ENCODE peak calls at places on chromosome 10, in six cellular contexts. L, A, K, H, E and V are unnamed samples.

GRCh38 chr10:77970869-77971803 is 44.6 kb upstream of the DLG5 start:
- DNase-seq in L (peak; percentile 94), A (no peak), K (no peak), H (peak; percentile 92), E (no peak), V (no peak)

GRCh38 chr10:84548869-84549268 is 220.5 kb downstream of the CCSER2 start:
- DNase-seq in L (no peak), A (no peak), K (no peak), H (no peak), E (no peak), V (no peak)

GRCh38 chr10:103192451-103193106 is 493 bp downstream of the NT5C2 start:
- DNase-seq in L (peak; percentile 83), A (no peak), K (peak; percentile 83), H (peak; percentile 72), E (peak; percentile 19), V (peak; percentile 94)

GRCh38 chr10:63273575-63273974 is 140.4 kb downstream of the NRBF2 start:
- DNase-seq in L (peak; percentile 25), A (no peak), K (no peak), H (no peak), E (no peak), V (no peak)

GRCh38 chr10:29136401-29136800 is 152.5 kb upstream of the LYZL1 start:
- DNase-seq in L (no peak), A (no peak), K (no peak), H (no peak), E (no peak), V (no peak)

GRCh38 chr10:52332815-52333214 is 18.7 kb downstream of the DKK1 start:
- DNase-seq in L (no peak), A (no peak), K (no peak), H (no peak), E (no peak), V (no peak)

GRCh38 chr10:132448248-132448731 is 51.3 kb downstream of the PWWP2B start:
- DNase-seq in L (peak; percentile 39), A (no peak), K (peak; percentile 75), H (no peak), E (peak; percentile 50), V (no peak)

GRCh38 chr10:75367098-75367497 is 34.5 kb downstream of the ZNF503 start:
- DNase-seq in L (no peak), A (no peak), K (no peak), H (no peak), E (no peak), V (no peak)

GRCh38 chr10:132395704-132396494 is 1.1 kb upstream of the PWWP2B start:
- DNase-seq in L (peak; percentile 39), A (no peak), K (no peak), H (peak; percentile 62), E (no peak), V (peak; percentile 88)

GRCh38 chr10:84196083-84196482 is 1.7 kb downstream of the CDHR1 start:
- DNase-seq in L (no peak), A (peak; percentile 11), K (no peak), H (peak; percentile 3), E (no peak), V (no peak)

GRCh38 chr10:11515596-11516418 is 95.6 kb downstream of the USP6NL start:
- DNase-seq in L (peak; percentile 38), A (peak; percentile 39), K (peak; percentile 71), H (peak; percentile 68), E (peak; percentile 39), V (no peak)

GRCh38 chr10:11176746-11177145 is 159.1 kb downstream of the CELF2 start:
- DNase-seq in L (no peak), A (no peak), K (peak; percentile 78), H (no peak), E (no peak), V (no peak)

GRCh38 chr10:78382047-78382446 is 348.4 kb downstream of the RPS24 start:
- DNase-seq in L (no peak), A (no peak), K (no peak), H (no peak), E (no peak), V (no peak)

GRCh38 chr10:14022954-14023353 is 307.8 kb downstream of the FRMD4A start:
- DNase-seq in L (peak; percentile 42), A (no peak), K (no peak), H (no peak), E (no peak), V (no peak)

GRCh38 chr10:47350671-47351640 is 2.8 kb downstream of the RBP3 start:
- DNase-seq in L (no peak), A (no peak), K (peak; percentile 54), H (no peak), E (no peak), V (peak; percentile 64)

GRCh38 chr10:98676895-98677294 is 230.2 kb upstream of the HPS1 start:
- DNase-seq in L (no peak), A (no peak), K (no peak), H (no peak), E (no peak), V (no peak)

GRCh38 chr10:84549368-84549767 is 221.0 kb downstream of the CCSER2 start:
- DNase-seq in L (no peak), A (no peak), K (no peak), H (no peak), E (no peak), V (no peak)

GRCh38 chr10:60646966-60647796 is 131.1 kb upstream of the CDK1 start:
- DNase-seq in L (peak; percentile 60), A (no peak), K (no peak), H (peak; percentile 46), E (peak; percentile 32), V (no peak)

GRCh38 chr10:131314148-131314547 is 2.6 kb upstream of the TCERG1L start:
- DNase-seq in L (no peak), A (no peak), K (no peak), H (no peak), E (no peak), V (no peak)

GRCh38 chr10:107022600-107023354 is 141.7 kb downstream of the SORCS1 start:
- DNase-seq in L (no peak), A (no peak), K (no peak), H (no peak), E (no peak), V (no peak)

GRCh38 chr10:110067960-110068770 is 60.4 kb downstream of the ADD3 start:
- DNase-seq in L (peak; percentile 16), A (no peak), K (peak; percentile 76), H (peak; percentile 44), E (no peak), V (no peak)

GRCh38 chr10:67883710-67884312 is 645 bp upstream of the SIRT1 start:
- DNase-seq in L (no peak), A (no peak), K (no peak), H (no peak), E (no peak), V (no peak)

GRCh38 chr10:12720217-12720981 is 281.1 kb downstream of the CCDC3 start:
- DNase-seq in L (peak; percentile 95), A (no peak), K (no peak), H (peak; percentile 76), E (peak; percentile 67), V (no peak)

GRCh38 chr10:114751856-114752255 is 69.7 kb upstream of the FHIP2A start:
- DNase-seq in L (peak; percentile 86), A (no peak), K (no peak), H (no peak), E (no peak), V (no peak)

GRCh38 chr10:131806146-131806545 is 94.7 kb upstream of the PPP2R2D start:
- DNase-seq in L (no peak), A (no peak), K (no peak), H (no peak), E (no peak), V (peak; percentile 24)

GRCh38 chr10:43304687-43305333 is 37.9 kb upstream of the RASGEF1A start:
- DNase-seq in L (peak; percentile 17), A (no peak), K (peak; percentile 88), H (no peak), E (no peak), V (peak; percentile 91)

GRCh38 chr10:104331208-104331838 is 6.9 kb downstream of the ITPRIP start:
- DNase-seq in L (peak; percentile 86), A (no peak), K (peak; percentile 43), H (peak; percentile 70), E (peak; percentile 68), V (peak; percentile 78)

GRCh38 chr10:71435571-71436267 is 39.0 kb downstream of the CDH23 start:
- DNase-seq in L (no peak), A (no peak), K (no peak), H (no peak), E (no peak), V (no peak)

GRCh38 chr10:75876710-75877109 is 445.3 kb downstream of the LRMDA start:
- DNase-seq in L (no peak), A (no peak), K (no peak), H (no peak), E (no peak), V (no peak)

GRCh38 chr10:32190890-32191491 is 134.8 kb upstream of the KIF5B start:
- DNase-seq in L (peak; percentile 29), A (no peak), K (no peak), H (peak; percentile 25), E (no peak), V (no peak)

GRCh38 chr10:21281765-21282484 is 243.6 kb downstream of the SKIDA1 start:
- DNase-seq in L (no peak), A (no peak), K (no peak), H (no peak), E (no peak), V (no peak)

GRCh38 chr10:13788320-13788600 is 201.5 kb downstream of the PRPF18 start:
- DNase-seq in L (peak; percentile 53), A (no peak), K (no peak), H (no peak), E (no peak), V (no peak)

GRCh38 chr10:29120216-29120615 is 168.7 kb upstream of the LYZL1 start:
- DNase-seq in L (peak; percentile 94), A (no peak), K (no peak), H (no peak), E (no peak), V (no peak)

GRCh38 chr10:101830322-101831168 is 12.3 kb upstream of the OGA start:
- DNase-seq in L (peak; percentile 78), A (peak; percentile 78), K (peak; percentile 97), H (no peak), E (peak; percentile 90), V (peak; percentile 94)

GRCh38 chr10:22913474-22914092 is 14.3 kb upstream of the ARMC3 start:
- DNase-seq in L (no peak), A (no peak), K (no peak), H (no peak), E (no peak), V (no peak)

GRCh38 chr10:92419740-92420553 is 129.0 kb downstream of the MARCHF5 start:
- DNase-seq in L (peak; percentile 15), A (no peak), K (no peak), H (peak; percentile 42), E (no peak), V (no peak)

GRCh38 chr10:59971915-59972314 is 65.6 kb upstream of the CCDC6 start:
- DNase-seq in L (peak; percentile 1), A (no peak), K (no peak), H (peak; percentile 93), E (no peak), V (no peak)

GRCh38 chr10:69685802-69686585 is 55.9 kb downstream of the FAM241B start:
- DNase-seq in L (peak; percentile 89), A (no peak), K (no peak), H (no peak), E (no peak), V (peak; percentile 82)